ENCODE peak calls at places on chromosomes 1 and 21, in nine cellular contexts. C is NB4, R is GM12878, W is adrenal gland, M is heart left ventricle, G is vagina, N is lower leg skin, A is transverse colon, Q is gastrocnemius medialis. X is an unnamed sample.

GRCh38 chr1:111476761-111477309 is 3.1 kb downstream of the C1orf162 start:
- DNase-seq in N (no peak), W (no peak), C (peak), M (no peak), A (no peak), G (no peak), R (peak), Q (no peak), X (no peak)

GRCh38 chr1:110726755-110727154 is 52.0 kb upstream of the KCNA3 start:
- DNase-seq in W (no peak), G (no peak), Q (no peak), R (peak), M (no peak), A (no peak), N (no peak), C (no peak), X (no peak)

GRCh38 chr1:247482747-247483146 is 24.8 kb upstream of the OR2B11 start:
- DNase-seq in W (no peak), G (no peak), Q (no peak), R (no peak), C (no peak), M (no peak), N (no peak), A (no peak), X (no peak)

GRCh38 chr1:97903626-97904025 is 17.2 kb downstream of the DPYD start:
- DNase-seq in N (no peak), W (no peak), Q (no peak), G (no peak), R (no peak), A (no peak), M (no peak), C (no peak), X (no peak)

GRCh38 chr1:156709743-156710489 is 4.5 kb upstream of the CRABP2 start:
- DNase-seq in Q (peak), A (peak), R (no peak), M (peak), C (no peak), G (peak), W (peak), N (peak), X (peak)

GRCh38 chr1:51661081-51661518 is 44.2 kb downstream of the OSBPL9 start:
- DNase-seq in N (no peak), A (no peak), C (no peak), W (no peak), R (no peak), G (no peak), M (no peak), Q (no peak), X (no peak)

GRCh38 chr1:44112486-44112885 is 6.1 kb upstream of the KLF17 start:
- DNase-seq in C (no peak), W (peak), R (no peak), Q (no peak), M (no peak), G (no peak), N (no peak), A (no peak), X (no peak)

GRCh38 chr21:41478319-41479177 is 29.4 kb downstream of the TMPRSS2 start:
- DNase-seq in R (no peak), M (no peak), N (no peak), Q (no peak), W (no peak), A (no peak), C (no peak), G (no peak), X (no peak)

GRCh38 chr1:183209533-183210158 is 23.6 kb downstream of the LAMC2 start:
- DNase-seq in G (no peak), M (no peak), N (no peak), Q (no peak), W (peak), A (no peak), C (peak), R (no peak), X (no peak)

GRCh38 chr1:167706363-167706762 is 15.4 kb upstream of the MPZL1 start:
- DNase-seq in Q (no peak), G (no peak), N (no peak), W (no peak), R (no peak), M (no peak), A (no peak), C (no peak), X (no peak)

GRCh38 chr1:198496216-198497143 is 44.0 kb downstream of the ATP6V1G3 start:
- DNase-seq in W (no peak), C (no peak), Q (no peak), A (no peak), N (no peak), G (no peak), R (no peak), M (no peak), X (no peak)

GRCh38 chr1:238346340-238346739 is 455.6 kb upstream of the ZP4 start:
- DNase-seq in M (no peak), G (no peak), C (no peak), A (no peak), N (no peak), R (no peak), Q (no peak), W (no peak), X (no peak)

GRCh38 chr21:43188712-43189151 is 19.9 kb downstream of the CRYAA start:
- DNase-seq in Q (peak), R (no peak), W (no peak), N (peak), M (no peak), A (peak), C (no peak), G (no peak), X (peak)

GRCh38 chr1:225817611-225818061 is 7.7 kb downstream of the EPHX1 start:
- DNase-seq in Q (peak), N (peak), C (peak), G (no peak), R (no peak), W (peak), A (peak), M (peak), X (peak)

GRCh38 chr1:219812491-219813221 is 115.7 kb downstream of the SLC30A10 start:
- DNase-seq in A (peak), N (peak), Q (no peak), R (no peak), W (peak), C (peak), G (no peak), M (no peak), X (peak)

GRCh38 chr1:55131801-55132200 is 83.4 kb downstream of the USP24 start:
- DNase-seq in R (no peak), M (no peak), N (no peak), Q (no peak), W (no peak), C (no peak), G (no peak), A (no peak), X (no peak)

GRCh38 chr1:228416217-228416971 is at the start of gene TRIM17:
- DNase-seq in W (no peak), N (no peak), G (no peak), C (peak), Q (no peak), A (no peak), M (no peak), R (no peak), X (no peak)

GRCh38 chr1:27427329-27427728 is 34.9 kb downstream of the GPR3 start:
- DNase-seq in C (no peak), M (no peak), A (no peak), N (no peak), R (no peak), W (no peak), Q (no peak), G (no peak), X (no peak)

GRCh38 chr1:109213824-109214693 is at the start of gene SARS1:
- DNase-seq in R (peak), Q (peak), M (peak), A (peak), N (peak), C (peak), W (peak), G (no peak), X (peak)
- TF ChIP-seq POLR2A in R (peak), Q (peak), M (no peak), A (peak), N (peak), C (peak), W (peak), G (peak), X (peak)

DNA sequence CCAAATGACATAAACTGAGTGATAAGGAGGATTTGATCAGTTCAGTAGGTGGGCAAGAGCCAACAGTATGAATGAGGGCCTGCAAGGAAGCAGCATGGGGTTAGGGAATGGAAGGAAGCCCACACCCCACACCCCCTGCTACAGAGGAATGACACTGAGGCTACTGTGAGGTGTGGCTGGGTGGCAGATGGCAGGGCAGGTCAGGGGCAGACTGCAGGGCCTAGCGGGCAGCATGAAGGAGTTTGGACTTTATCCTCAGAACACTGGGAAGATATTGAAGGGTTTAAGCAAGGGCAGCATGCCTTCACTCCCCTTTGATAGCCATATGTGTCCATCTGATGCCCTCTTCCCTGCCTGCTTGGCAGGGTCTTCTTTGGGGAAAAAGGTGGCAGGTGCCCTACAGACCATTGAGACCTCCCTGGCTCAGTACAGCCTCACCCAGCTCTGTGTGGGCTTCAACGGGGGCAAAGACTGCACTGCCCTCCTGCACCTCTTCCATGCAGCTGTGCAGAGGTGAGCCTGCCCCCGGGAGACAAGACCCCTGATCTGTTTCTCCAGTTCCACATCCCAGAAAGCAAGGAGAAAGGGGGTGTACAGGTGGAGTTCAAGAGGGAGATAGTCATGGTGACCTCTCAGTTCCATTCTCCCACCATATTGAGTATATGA is 4.1 kb upstream of the LENEP start:
- DNase-seq in N (no peak), M (no peak), Q (no peak), G (no peak), R (no peak), A (no peak), W (no peak), C (no peak), X (no peak)
- TF ChIP-seq POLR2A in N (no peak), M (no peak), Q (no peak), G (no peak), R (no peak), A (no peak), W (no peak), C (no peak), X (no peak)

DNA sequence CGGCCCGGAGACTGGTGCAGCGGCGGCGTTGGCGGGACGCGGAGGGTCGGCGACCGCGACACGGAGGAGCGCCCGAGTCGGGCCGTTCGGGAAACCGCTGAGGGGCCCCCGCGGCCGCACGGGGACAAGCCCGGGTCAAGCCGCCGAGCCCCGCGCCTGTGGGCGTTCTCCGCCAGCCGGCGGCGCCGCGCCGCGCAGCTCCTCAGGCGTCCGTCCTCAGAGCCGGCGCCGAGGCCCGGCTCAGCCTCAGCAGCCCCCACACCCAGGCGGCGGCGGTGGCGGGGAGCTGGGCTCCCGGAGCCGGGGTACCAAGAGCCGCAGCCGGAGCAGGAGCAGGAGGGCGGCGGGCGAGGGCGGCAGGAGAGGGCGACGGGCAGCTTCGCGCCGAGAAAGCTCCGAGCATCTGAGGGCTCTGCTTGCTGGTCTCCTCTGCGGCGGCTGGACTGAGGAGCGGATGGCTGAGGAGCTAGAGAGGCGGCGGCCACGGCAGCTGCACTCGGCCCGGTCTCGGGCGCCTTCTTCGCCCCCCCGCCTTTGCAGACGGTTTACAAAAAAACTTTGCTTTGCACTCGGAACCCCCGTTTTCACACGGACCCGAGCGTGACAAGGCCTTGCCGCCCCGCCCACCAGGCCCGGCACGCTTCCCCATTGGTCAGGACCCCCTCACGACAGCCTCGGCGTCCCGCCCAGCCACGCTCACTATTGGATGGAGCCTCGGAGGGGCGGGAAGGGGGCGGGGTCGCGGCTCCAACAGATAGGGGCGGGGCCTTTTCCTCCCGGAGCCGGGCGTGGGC is at the start of gene SLC30A1:
- DNase-seq in A (peak), N (peak), R (peak), Q (peak), W (peak), C (peak), M (peak), G (no peak), X (peak)
- TF ChIP-seq POLR2A in A (peak), N (peak), R (peak), Q (peak), W (peak), C (peak), M (peak), G (peak), X (peak)

GRCh38 chr1:38336961-38337360 is 290.4 kb upstream of the POU3F1 start:
- DNase-seq in Q (no peak), M (no peak), C (no peak), N (no peak), R (no peak), G (peak), W (no peak), A (no peak), X (no peak)
- TF ChIP-seq POLR2A in Q (no peak), M (no peak), C (no peak), N (no peak), R (no peak), G (no peak), W (no peak), A (no peak), X (no peak)

GRCh38 chr21:33266784-33267135 is 593 bp downstream of the IL10RB start:
- DNase-seq in M (no peak), W (no peak), Q (no peak), C (no peak), G (no peak), R (no peak), N (no peak), A (peak), X (no peak)

GRCh38 chr21:33267250-33267649 is 1.1 kb downstream of the IL10RB start:
- DNase-seq in W (no peak), A (no peak), C (no peak), Q (no peak), G (no peak), M (no peak), N (no peak), R (no peak), X (no peak)

GRCh38 chr21:33264561-33264960 is 1.6 kb upstream of the IL10RB start:
- DNase-seq in G (no peak), A (no peak), Q (no peak), W (no peak), R (no peak), N (no peak), C (no peak), M (no peak), X (no peak)

GRCh38 chr21:33265664-33266049 is 510 bp upstream of the IL10RB start:
- DNase-seq in A (peak), C (peak), G (no peak), R (peak), M (peak), Q (peak), W (peak), N (peak), X (no peak)

DNA sequence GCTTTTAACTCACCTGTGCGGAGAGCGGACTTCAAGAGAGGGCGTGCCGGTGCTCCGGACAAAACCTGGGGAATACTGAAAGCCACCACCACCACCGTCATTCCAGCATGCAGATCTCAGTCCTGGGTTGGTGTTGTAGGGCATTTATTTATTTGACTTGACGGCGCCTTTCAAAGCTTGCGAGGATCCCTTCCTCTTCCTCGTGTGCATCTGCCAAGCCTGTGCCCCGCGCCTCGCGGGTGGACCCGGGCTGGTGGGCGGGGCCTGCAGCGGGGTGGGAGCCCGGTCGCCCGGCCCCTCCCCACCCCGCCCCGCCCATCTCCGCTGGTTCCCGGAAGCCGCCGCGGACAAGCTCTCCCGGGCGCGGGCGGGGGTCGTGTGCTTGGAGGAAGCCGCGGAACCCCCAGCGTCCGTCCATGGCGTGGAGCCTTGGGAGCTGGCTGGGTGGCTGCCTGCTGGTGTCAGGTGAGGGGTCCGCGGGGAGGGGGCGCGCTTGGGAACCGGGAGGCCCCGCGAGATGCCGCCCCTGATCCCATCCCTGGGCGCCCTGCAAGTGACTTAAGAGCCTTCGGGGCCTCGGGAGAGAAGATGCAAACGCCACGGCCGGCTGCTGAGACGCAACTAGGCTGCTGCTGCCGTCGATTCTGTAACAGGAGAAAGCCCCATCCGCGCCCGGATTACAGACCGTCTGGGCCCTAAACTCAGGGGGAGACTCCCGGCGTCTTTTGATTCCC is at the start of gene IL10RB:
- DNase-seq in Q (peak), N (peak), W (peak), A (peak), C (peak), R (peak), G (no peak), M (peak), X (peak)
- TF ChIP-seq POLR2A in Q (peak), N (no peak), W (peak), A (peak), C (peak), R (peak), G (peak), M (no peak), X (peak)

GRCh38 chr1:45803299-45803780 is at the start of gene MAST2:
- DNase-seq in C (peak), A (peak), W (peak), G (no peak), R (no peak), Q (peak), N (peak), M (peak), X (peak)
- TF ChIP-seq POLR2A in C (peak), A (peak), W (peak), G (peak), R (peak), Q (peak), N (no peak), M (peak), X (peak)

DNA sequence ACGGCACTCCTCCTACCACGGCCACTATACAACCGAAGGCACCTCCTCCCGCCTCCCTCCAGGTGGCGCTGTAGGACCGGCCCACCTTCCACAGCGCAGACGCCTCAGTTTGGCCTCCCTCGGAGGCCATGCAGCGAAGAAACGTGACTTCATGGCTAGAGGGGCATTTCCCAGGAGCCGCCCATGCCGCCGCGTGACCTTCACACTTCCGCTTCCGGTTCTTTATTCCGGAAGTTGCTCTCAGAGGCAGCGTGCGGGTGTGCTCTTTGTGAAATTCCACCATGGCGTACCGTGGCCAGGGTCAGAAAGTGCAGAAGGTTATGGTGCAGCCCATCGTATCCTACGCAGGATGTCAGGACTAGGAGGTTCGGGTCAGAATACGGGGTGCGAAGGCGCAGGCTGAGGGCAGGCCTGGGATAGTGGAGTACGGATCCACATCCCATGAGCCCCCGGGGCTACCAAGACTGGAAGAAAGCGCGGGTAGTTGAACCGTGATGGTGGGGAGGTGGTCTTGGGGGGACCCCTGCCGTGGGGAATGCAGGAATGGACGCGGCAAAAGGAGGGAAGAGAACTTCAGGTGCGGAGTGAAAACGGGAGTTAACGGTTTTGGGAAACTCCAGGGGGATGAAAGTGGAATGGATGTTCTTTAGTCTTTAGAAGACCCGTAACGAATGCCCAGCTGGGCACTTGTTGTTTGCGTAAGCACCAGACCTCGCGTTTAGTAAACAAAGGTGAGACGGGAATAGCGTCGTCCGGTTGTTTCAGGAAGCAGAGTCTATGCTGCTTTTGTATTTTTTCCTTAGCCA is at the start of gene SNRPE:
- DNase-seq in A (peak), W (peak), M (peak), C (peak), Q (peak), G (peak), R (peak), N (peak), X (peak)
- TF ChIP-seq POLR2A in A (peak), W (peak), M (no peak), C (peak), Q (peak), G (peak), R (peak), N (peak), X (peak)

GRCh38 chr1:40899230-40899870 is 37.2 kb upstream of the CITED4 start:
- DNase-seq in Q (no peak), G (no peak), M (no peak), A (no peak), R (no peak), N (peak), C (no peak), W (no peak), X (no peak)
- TF ChIP-seq POLR2A in Q (no peak), G (no peak), M (no peak), A (no peak), R (no peak), N (no peak), C (no peak), W (no peak), X (no peak)

X was measured in tibial nerve.